ENCODE peak calls at places on chromosomes 4 and X, in six cellular contexts. L, W, R, J, I and O are unnamed samples.
A peak's percentile ranks its signal among the peaks of the same experiment; 100 is the strongest.

GRCh38 chr4:170047774-170048354 is 21.7 kb upstream of the MFAP3L start:
- DNase-seq in L (peak; percentile 66), W (peak; percentile 5), R (no peak), J (peak; percentile 40), I (peak; percentile 54), O (peak; percentile 43)

GRCh38 chr4:67250497-67250896 is 294.8 kb downstream of the CENPC start:
- DNase-seq in L (no peak), W (no peak), R (no peak), J (no peak), I (no peak), O (no peak)

GRCh38 chrX:78168065-78168464 is 28.6 kb upstream of the TAF9B start:
- DNase-seq in L (no peak), W (no peak), R (no peak), J (no peak), I (no peak), O (no peak)

GRCh38 chr4:186840222-186840701 is 116.6 kb upstream of the FAT1 start:
- DNase-seq in L (no peak), W (no peak), R (no peak), J (no peak), I (no peak), O (no peak)

GRCh38 chr4:53019485-53020382 is 157.6 kb downstream of the RASL11B start:
- DNase-seq in L (no peak), W (no peak), R (peak; percentile 16), J (no peak), I (no peak), O (no peak)

GRCh38 chr4:8696369-8697127 is 104.0 kb downstream of the CPZ start:
- DNase-seq in L (no peak), W (no peak), R (no peak), J (no peak), I (no peak), O (no peak)

GRCh38 chr4:101870874-101871273 is 80.3 kb downstream of the BANK1 start:
- DNase-seq in L (no peak), W (no peak), R (no peak), J (no peak), I (no peak), O (no peak)

GRCh38 chrX:111505783-111506182 is 5.7 kb upstream of the SERTM2 start:
- DNase-seq in L (no peak), W (no peak), R (no peak), J (no peak), I (no peak), O (no peak)

GRCh38 chr4:186296481-186296880 is 30.5 kb downstream of the F11 start:
- DNase-seq in L (no peak), W (no peak), R (no peak), J (no peak), I (no peak), O (no peak)

GRCh38 chr4:30245140-30245539 is 475.0 kb upstream of the PCDH7 start:
- DNase-seq in L (no peak), W (no peak), R (no peak), J (no peak), I (no peak), O (no peak)

GRCh38 chr4:6696611-6697010 is 2.9 kb downstream of the S100P start:
- DNase-seq in L (no peak), W (no peak), R (no peak), J (no peak), I (no peak), O (no peak)

GRCh38 chr4:41957634-41958033 is 22.4 kb downstream of the TMEM33 start:
- DNase-seq in L (no peak), W (no peak), R (no peak), J (no peak), I (no peak), O (no peak)

GRCh38 chr4:16897991-16898827 is at the start of gene LDB2:
- DNase-seq in L (no peak), W (no peak), R (peak; percentile 53), J (no peak), I (no peak), O (no peak)